ENCODE peak calls at places on chromosomes 7 and 10, in six cellular contexts. G is adrenal gland, R is thyroid gland, W is spleen, S is body of pancreas, V is suprapubic skin. J is an unnamed sample.

GRCh38 chr10:11357361-11357760 is 254.1 kb downstream of the USP6NL start:
- DNase-seq in R (no peak), W (no peak), V (no peak), S (no peak), G (no peak), J (no peak)

GRCh38 chr7:27714831-27715444 is 25.0 kb upstream of the TAX1BP1 start:
- DNase-seq in R (no peak), W (no peak), G (no peak), V (no peak), S (no peak), J (no peak)

GRCh38 chr10:8054498-8055407 is at the start of gene GATA3:
- DNase-seq in S (peak), V (peak), W (peak), G (peak), R (peak), J (peak)

GRCh38 chr7:40836218-40836617 is 701.4 kb downstream of the SUGCT start:
- DNase-seq in R (no peak), G (no peak), W (no peak), V (no peak), S (no peak), J (no peak)

GRCh38 chr7:31073486-31074383 is 21.6 kb downstream of the ADCYAP1R1 start:
- DNase-seq in G (no peak), R (no peak), W (peak), V (no peak), S (no peak), J (peak)

GRCh38 chr10:126905776-126906703 is 812 bp downstream of the DOCK1 start:
- DNase-seq in W (peak), G (no peak), R (peak), V (peak), S (peak), J (peak)

GRCh38 chr10:47309403-47310089 is 9.5 kb downstream of the GDF10 start:
- DNase-seq in S (no peak), R (no peak), G (no peak), W (no peak), V (no peak), J (no peak)

GRCh38 chr7:151016942-151017341 is 7.4 kb downstream of the ATG9B start:
- DNase-seq in G (no peak), V (no peak), S (no peak), W (no peak), R (no peak), J (no peak)

GRCh38 chr10:75508239-75508813 is 76.9 kb downstream of the LRMDA start:
- DNase-seq in G (no peak), W (no peak), V (no peak), S (no peak), R (no peak), J (no peak)

GRCh38 chr7:15954671-15955354 is 268.3 kb upstream of the MEOX2 start:
- DNase-seq in G (no peak), S (no peak), R (no peak), V (no peak), W (no peak), J (no peak)

GRCh38 chr7:135597926-135598305 is 40.2 kb downstream of the NUP205 start:
- DNase-seq in W (no peak), S (no peak), V (no peak), R (no peak), G (no peak), J (peak)

GRCh38 chr7:130904792-130905191 is 170.8 kb upstream of the KLF14 start:
- DNase-seq in V (no peak), W (no peak), R (no peak), S (no peak), G (no peak), J (no peak)
- TF ChIP-seq POLR2A in V (no peak), W (no peak), R (no peak), S (no peak), G (no peak), J (no peak)

DNA sequence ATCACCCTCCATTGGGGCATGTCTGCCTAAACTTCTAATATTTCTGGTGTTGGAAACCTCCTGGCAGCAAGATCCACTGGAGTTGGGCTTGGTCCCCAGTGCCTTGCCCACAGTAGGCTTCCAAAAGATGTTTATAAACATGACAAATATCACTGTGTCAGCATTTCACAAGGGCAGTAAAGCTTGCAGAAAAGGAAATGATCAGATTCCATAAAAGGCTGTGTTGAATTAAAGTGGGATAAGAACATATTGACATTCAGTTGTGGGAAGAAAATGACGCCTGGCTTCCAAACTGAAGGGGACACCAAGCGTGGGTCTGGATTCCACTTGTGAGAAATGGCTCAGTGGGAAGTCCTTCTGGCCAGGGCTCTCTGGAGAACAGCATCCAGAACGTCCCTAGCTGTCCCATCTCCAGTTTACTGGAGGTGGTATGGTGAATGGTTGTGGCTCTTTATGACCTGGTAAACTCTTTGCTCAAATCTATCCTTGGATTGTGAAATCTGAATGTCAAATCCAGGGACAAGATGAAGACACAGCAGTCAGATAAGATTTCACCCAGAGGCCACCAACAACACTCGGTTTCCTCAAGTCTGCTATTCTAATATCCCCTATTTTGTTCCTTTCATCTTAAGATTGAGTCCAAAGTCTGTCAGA is 287.2 kb downstream of the TNS3 start:
- DNase-seq in S (no peak), G (no peak), V (no peak), W (no peak), R (no peak), J (no peak)
- TF ChIP-seq POLR2A in S (no peak), G (no peak), V (no peak), W (no peak), R (no peak), J (no peak)

GRCh38 chr10:132996603-132997343 is 54.4 kb upstream of the CFAP46 start:
- DNase-seq in W (no peak), V (no peak), R (no peak), S (no peak), G (no peak), J (no peak)
- TF ChIP-seq POLR2A in W (no peak), V (no peak), R (no peak), S (no peak), G (no peak), J (no peak)

GRCh38 chr7:155640629-155641028 is 3.8 kb upstream of the RBM33 start:
- DNase-seq in R (no peak), W (no peak), G (no peak), V (no peak), S (no peak), J (no peak)
- TF ChIP-seq POLR2A in R (no peak), W (no peak), G (no peak), V (no peak), S (no peak), J (no peak)

GRCh38 chr7:26318921-26319320 is 27.3 kb downstream of the SNX10 start:
- DNase-seq in R (no peak), G (no peak), S (no peak), W (no peak), V (no peak), J (no peak)
- TF ChIP-seq POLR2A in R (no peak), G (no peak), S (no peak), W (no peak), V (no peak), J (no peak)